ENCODE peak calls at places on chromosomes 3 and 15, in five cellular contexts. I is HepG2, U is upper lobe of left lung, A is GM12878, M is K562. Q is an unnamed sample.

GRCh38 chr3:139130390-139131140 is 85.9 kb upstream of the PRR23C start:
- ATAC-seq in I (no peak), U (no peak), A (peak; percentile 27), M (peak; percentile 19), Q (no peak)

GRCh38 chr15:42825599-42825998 is 88.7 kb upstream of the CDAN1 start:
- ATAC-seq in I (no peak), U (no peak), A (no peak), M (no peak), Q (no peak)

GRCh38 chr3:195187609-195188529 is 83.1 kb downstream of the XXYLT1 start:
- ATAC-seq in I (no peak), U (no peak), A (no peak), M (peak; percentile 57), Q (no peak)

GRCh38 chr15:78179286-78179840 is 30.2 kb downstream of the IDH3A start:
- ATAC-seq in I (no peak), U (no peak), A (no peak), M (no peak), Q (no peak)

GRCh38 chr3:12184541-12184940 is 25.8 kb upstream of the TIMP4 start:
- ATAC-seq in I (no peak), U (no peak), A (no peak), M (no peak), Q (no peak)

GRCh38 chr15:90571063-90571541 is 41.4 kb downstream of the CRTC3 start:
- ATAC-seq in I (no peak), U (peak; percentile 81), A (peak; percentile 83), M (peak; percentile 99), Q (peak; percentile 71)

GRCh38 chr15:33119865-33120264 is 74.6 kb downstream of the FMN1 start:
- ATAC-seq in I (no peak), U (no peak), A (no peak), M (no peak), Q (no peak)

GRCh38 chr3:4425055-4425454 is 42.0 kb downstream of the SUMF1 start:
- ATAC-seq in I (no peak), U (no peak), A (no peak), M (no peak), Q (no peak)

GRCh38 chr15:64045106-64045435 is 1.2 kb downstream of the DAPK2 start:
- ATAC-seq in I (no peak), U (no peak), A (peak; percentile 8), M (no peak), Q (no peak)

GRCh38 chr3:31882431-31882830 is 98.6 kb downstream of the OSBPL10 start:
- ATAC-seq in I (no peak), U (no peak), A (no peak), M (no peak), Q (no peak)

GRCh38 chr15:45892182-45892581 is 257.4 kb downstream of the SQOR start:
- ATAC-seq in I (no peak), U (no peak), A (no peak), M (no peak), Q (no peak)

GRCh38 chr15:68623301-68623892 is 44.6 kb downstream of the CORO2B start:
- ATAC-seq in I (no peak), U (peak; percentile 15), A (peak; percentile 66), M (no peak), Q (peak; percentile 50)

GRCh38 chr3:61561374-61562041 is at the start of gene PTPRG:
- ATAC-seq in I (peak; percentile 73), U (peak; percentile 88), A (peak; percentile 61), M (no peak), Q (peak; percentile 84)

GRCh38 chr3:61563614-61564404 is 2.4 kb downstream of the PTPRG start:
- ATAC-seq in I (no peak), U (no peak), A (peak; percentile 10), M (no peak), Q (no peak)

GRCh38 chr3:61562810-61563613 is 1.6 kb downstream of the PTPRG start:
- ATAC-seq in I (peak; percentile 23), U (no peak), A (peak; percentile 35), M (no peak), Q (no peak)

GRCh38 chr3:61560452-61561373 is 658 bp upstream of the PTPRG start:
- ATAC-seq in I (peak; percentile 70), U (peak; percentile 73), A (peak; percentile 60), M (no peak), Q (peak; percentile 48)

DNA sequence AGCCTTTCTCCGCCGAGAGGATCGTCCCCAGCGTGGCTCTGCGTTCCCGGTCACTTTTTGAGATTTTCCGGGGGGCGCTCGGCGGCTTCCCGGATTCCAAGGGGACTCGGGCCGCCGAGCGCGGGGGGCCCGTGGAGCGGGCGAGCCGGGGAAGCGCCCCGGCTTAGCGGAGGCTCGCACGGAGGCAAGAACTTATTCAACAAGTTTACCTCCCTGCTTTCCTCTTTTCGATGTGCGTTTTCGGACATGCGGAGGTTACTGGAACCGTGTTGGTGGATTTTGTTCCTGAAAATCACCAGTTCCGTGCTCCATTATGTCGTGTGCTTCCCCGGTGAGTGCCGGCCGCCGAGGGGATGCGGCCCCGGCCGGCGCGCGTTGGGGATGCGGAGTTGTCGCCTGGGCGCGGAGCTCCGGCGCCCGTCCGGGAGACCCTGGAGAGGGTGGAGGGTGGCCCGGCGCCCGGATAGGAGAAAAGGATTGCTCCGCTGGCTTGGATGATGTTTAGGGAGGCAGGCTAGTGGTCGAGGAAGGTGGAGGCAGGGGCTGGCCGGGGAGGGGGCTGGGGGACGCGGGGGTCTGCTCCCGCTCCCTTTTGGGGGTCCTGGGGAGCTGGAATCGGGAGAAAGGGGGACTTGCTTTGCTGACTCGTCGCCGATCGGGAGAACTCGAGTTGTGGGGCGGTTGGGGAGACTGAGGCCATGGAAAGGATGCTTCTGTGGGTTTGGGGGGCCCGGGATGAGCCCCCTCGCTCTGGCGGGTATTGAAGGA is 855 bp downstream of the PTPRG start:
- ATAC-seq in I (peak; percentile 4), U (no peak), A (peak; percentile 4), M (no peak), Q (no peak)
- H3K27me3 ChIP-seq in I (peaks cover 2% of the 10 kb centered on the region), U (no peaks in the 10 kb centered on the region), A (peaks cover 5% of the 10 kb centered on the region), M (no peaks in the 10 kb centered on the region), Q (peaks cover 6% of the 10 kb centered on the region)

DNA sequence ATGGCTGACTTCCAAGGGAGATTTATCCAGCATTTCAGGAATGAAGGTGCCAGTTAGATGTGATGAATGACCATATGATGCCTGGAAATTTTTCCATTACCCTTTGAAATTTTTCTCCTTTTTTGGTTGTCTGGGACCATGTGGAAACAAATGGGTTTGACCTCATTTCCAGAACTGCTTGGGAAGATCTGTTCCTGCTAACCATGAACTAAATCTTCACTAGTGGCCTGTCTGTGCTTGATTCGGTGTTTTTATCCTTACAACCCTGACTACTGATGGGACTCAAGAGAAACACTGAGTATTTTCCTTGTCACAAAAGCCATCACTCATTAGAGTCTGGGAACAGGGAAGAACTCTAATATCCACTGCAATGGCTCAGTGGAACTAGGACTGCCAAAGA is 409.4 kb downstream of the PDCD6IP start:
- ATAC-seq in I (no peak), U (no peak), A (no peak), M (no peak), Q (peak; percentile 77)
- TF ChIP-seq EP300 in I (no peak), U (no peak), A (no peak), M (no peak), Q (peak; percentile 14)

DNA sequence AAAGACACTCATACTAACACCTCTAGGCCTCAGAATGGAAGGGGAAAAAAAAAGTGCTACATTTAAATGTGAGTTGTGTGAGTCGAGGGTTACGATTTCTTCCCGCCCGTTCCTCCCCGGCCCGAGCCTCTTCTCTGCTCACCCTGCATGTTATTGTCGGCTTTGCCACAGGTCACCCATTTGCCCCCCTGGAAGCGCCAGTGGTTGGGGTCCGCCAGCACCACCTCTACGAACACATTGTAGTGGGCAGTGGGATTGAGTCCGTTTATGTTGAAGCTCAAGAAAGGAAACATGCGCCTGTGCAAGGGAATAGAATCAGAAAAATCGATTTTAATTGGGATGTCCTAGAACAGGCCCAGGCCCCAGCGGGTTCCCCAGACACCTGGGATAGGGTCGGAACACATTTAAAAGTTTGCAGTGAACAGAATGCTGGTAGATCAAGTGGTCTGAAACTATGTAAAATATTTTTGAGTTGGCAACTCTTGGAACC is 2.0 kb downstream of the EOMES start:
- ATAC-seq in I (no peak), U (no peak), A (no peak), M (no peak), Q (no peak)
- H3K27me3 ChIP-seq in I (peaks cover 6% of the 10 kb centered on the region), U (peaks cover 43% of the 10 kb centered on the region), A (peaks cover 2% of the 10 kb centered on the region), M (no peaks in the 10 kb centered on the region), Q (peaks cover 100% of the 10 kb centered on the region)

GRCh38 chr3:101151286-101151901 is 158.2 kb upstream of the ABI3BP start:
- ATAC-seq in I (no peak), U (no peak), A (no peak), M (no peak), Q (peak; percentile 61)
- TF ChIP-seq EP300 in I (no peak), U (no peak), A (no peak), M (no peak), Q (no peak)

GRCh38 chr3:105744202-105744601 is 124.6 kb downstream of the CBLB start:
- ATAC-seq in I (no peak), U (no peak), A (no peak), M (no peak), Q (no peak)
- H3K27me3 ChIP-seq in I (no peaks in the 10 kb centered on the region), U (no peaks in the 10 kb centered on the region), A (no peaks in the 10 kb centered on the region), M (no peaks in the 10 kb centered on the region), Q (no peaks in the 10 kb centered on the region)

DNA sequence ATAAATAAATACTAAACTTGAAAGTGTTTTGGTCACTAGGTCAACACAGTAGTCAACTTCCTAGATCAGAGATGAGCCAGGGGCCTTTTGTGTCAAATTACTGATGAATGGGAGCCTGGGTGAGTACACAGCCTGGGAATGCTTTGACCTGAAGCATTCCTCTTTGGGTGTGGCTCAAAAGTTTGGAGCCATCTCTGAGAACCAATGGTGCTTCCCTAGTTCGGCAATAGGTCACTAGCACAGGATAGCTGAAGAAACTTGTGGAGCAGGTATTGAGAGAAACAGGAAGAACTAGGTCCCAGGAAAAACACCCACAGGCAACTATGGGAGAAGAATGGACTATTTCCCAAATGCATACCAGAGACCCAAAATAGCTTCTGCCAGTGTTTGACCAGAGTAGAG is 56.6 kb upstream of the PLXND1 start:
- ATAC-seq in I (peak; percentile 84), U (peak; percentile 62), A (no peak), M (no peak), Q (no peak)
- TF ChIP-seq EP300 in I (no peak), U (no peak), A (no peak), M (no peak), Q (no peak)